ENCODE peak calls at places on chromosomes 3 and 15, in four cellular contexts. One of them, this sample, is unnamed.
A peak's percentile ranks its signal among the peaks of the same experiment; 100 is the strongest.

GRCh38 chr15:101128191-101128590 is 123.7 kb downstream of the CHSY1 start:
- DNase-seq in neuronal stem cell: no peak
- DNase-seq in IMR-90: peak; percentile 99
- DNase-seq in mesenchymal stem cell: peak; percentile 93
- DNase-seq in this sample: peak; percentile 70

GRCh38 chr3:63975705-63976104 is 47.6 kb downstream of the PSMD6 start:
- DNase-seq in neuronal stem cell: no peak
- DNase-seq in IMR-90: no peak
- DNase-seq in mesenchymal stem cell: peak; percentile 61
- DNase-seq in this sample: no peak

GRCh38 chr15:60752973-60753720 is 274.2 kb upstream of the ICE2 start:
- DNase-seq in neuronal stem cell: no peak
- DNase-seq in IMR-90: no peak
- DNase-seq in mesenchymal stem cell: peak; percentile 27
- DNase-seq in this sample: no peak

GRCh38 chr3:184050217-184050847 is 2.5 kb upstream of the HTR3C start:
- DNase-seq in neuronal stem cell: no peak
- DNase-seq in IMR-90: no peak
- DNase-seq in mesenchymal stem cell: no peak
- DNase-seq in this sample: no peak

GRCh38 chr15:72614810-72615532 is 39.5 kb upstream of the GOLGA6B start:
- DNase-seq in neuronal stem cell: no peak
- DNase-seq in IMR-90: no peak
- DNase-seq in mesenchymal stem cell: no peak
- DNase-seq in this sample: no peak

GRCh38 chr3:165522371-165522770 is 314.9 kb downstream of the BCHE start:
- DNase-seq in neuronal stem cell: no peak
- DNase-seq in IMR-90: no peak
- DNase-seq in mesenchymal stem cell: no peak
- DNase-seq in this sample: peak; percentile 12

GRCh38 chr15:98599911-98600685 is 48.2 kb upstream of the IGF1R start:
- DNase-seq in neuronal stem cell: no peak
- DNase-seq in IMR-90: peak; percentile 71
- DNase-seq in mesenchymal stem cell: peak; percentile 58
- DNase-seq in this sample: peak; percentile 47

GRCh38 chr15:69987492-69988482 is 109.9 kb downstream of the TLE3 start:
- DNase-seq in neuronal stem cell: no peak
- DNase-seq in IMR-90: no peak
- DNase-seq in mesenchymal stem cell: no peak
- DNase-seq in this sample: no peak

GRCh38 chr3:30353711-30354467 is 252.5 kb upstream of the TGFBR2 start:
- DNase-seq in neuronal stem cell: no peak
- DNase-seq in IMR-90: no peak
- DNase-seq in mesenchymal stem cell: no peak
- DNase-seq in this sample: no peak

GRCh38 chr3:50656417-50657195 is 18.1 kb upstream of the DOCK3 start:
- DNase-seq in neuronal stem cell: no peak
- DNase-seq in IMR-90: no peak
- DNase-seq in mesenchymal stem cell: no peak
- DNase-seq in this sample: peak; percentile 61

GRCh38 chr3:34056181-34056910 is 257.9 kb downstream of the PDCD6IP start:
- DNase-seq in neuronal stem cell: no peak
- DNase-seq in IMR-90: no peak
- DNase-seq in mesenchymal stem cell: no peak
- DNase-seq in this sample: no peak

GRCh38 chr3:32816439-32817194 is 1.2 kb upstream of the TRIM71 start:
- DNase-seq in neuronal stem cell: peak; percentile 93
- DNase-seq in IMR-90: no peak
- DNase-seq in mesenchymal stem cell: peak; percentile 21
- DNase-seq in this sample: peak; percentile 97

GRCh38 chr3:32818431-32819085 is 761 bp downstream of the TRIM71 start:
- DNase-seq in neuronal stem cell: no peak
- DNase-seq in IMR-90: no peak
- DNase-seq in mesenchymal stem cell: no peak
- DNase-seq in this sample: no peak

GRCh38 chr3:32819086-32819450 is 1.3 kb downstream of the TRIM71 start:
- DNase-seq in neuronal stem cell: no peak
- DNase-seq in IMR-90: no peak
- DNase-seq in mesenchymal stem cell: no peak
- DNase-seq in this sample: no peak

GRCh38 chr3:32817195-32817560 is 619 bp upstream of the TRIM71 start:
- DNase-seq in neuronal stem cell: no peak
- DNase-seq in IMR-90: no peak
- DNase-seq in mesenchymal stem cell: no peak
- DNase-seq in this sample: no peak

GRCh38 chr3:32817561-32818430 is at the start of gene TRIM71:
- DNase-seq in neuronal stem cell: no peak
- DNase-seq in IMR-90: no peak
- DNase-seq in mesenchymal stem cell: peak; percentile 24
- DNase-seq in this sample: peak; percentile 67
- H2AK5ac ChIP-seq in neuronal stem cell: peak within 1 kb of the TSS; percentile 99
- H2AK5ac ChIP-seq in IMR-90: no peak within 1 kb of the TSS
- H2AK5ac ChIP-seq in mesenchymal stem cell: no peak within 1 kb of the TSS
- H2AK5ac ChIP-seq in this sample: no peak within 1 kb of the TSS

DNA sequence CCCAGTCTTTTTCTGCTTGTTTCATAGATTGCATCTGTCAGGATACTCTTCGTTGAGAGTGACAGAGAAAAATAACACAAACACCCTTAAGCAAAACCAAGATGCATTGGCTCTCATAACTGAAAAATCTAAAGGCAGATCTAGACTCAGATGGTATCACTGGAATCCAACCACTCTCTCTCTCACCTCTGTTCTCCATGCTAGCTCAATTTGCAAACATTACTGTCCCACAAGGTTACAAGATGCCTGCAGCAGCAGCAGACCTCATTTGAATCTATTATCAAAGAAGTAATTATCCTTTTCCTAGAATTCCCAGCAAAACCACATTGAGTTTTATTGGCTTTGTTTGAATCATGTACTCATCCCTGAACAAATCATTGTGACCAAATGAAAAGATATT is 19.1 kb upstream of the PCOLCE2 start:
- DNase-seq in neuronal stem cell: no peak
- DNase-seq in IMR-90: no peak
- DNase-seq in mesenchymal stem cell: no peak
- DNase-seq in this sample: no peak
- H3K4ac ChIP-seq in neuronal stem cell: no peak overlapping the region
- H3K4ac ChIP-seq in IMR-90: no peak overlapping the region
- H3K4ac ChIP-seq in mesenchymal stem cell: no peak overlapping the region
- H3K4ac ChIP-seq in this sample: no peak overlapping the region

DNA sequence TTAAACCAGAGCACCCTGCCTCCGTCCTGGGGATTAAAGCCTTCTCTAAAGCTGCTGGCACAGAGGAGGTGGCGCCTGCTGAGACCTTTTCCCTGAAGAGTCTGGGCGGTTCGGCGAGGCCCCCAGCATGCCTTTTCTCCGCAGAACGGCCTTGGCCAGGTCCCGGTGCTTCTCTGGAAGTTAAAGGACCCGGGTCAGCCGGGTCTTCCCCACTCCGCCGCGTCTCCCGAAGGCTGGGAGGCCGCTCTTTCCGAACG is 530 bp downstream of the FAM219B start:
- DNase-seq in neuronal stem cell: no peak
- DNase-seq in IMR-90: no peak
- DNase-seq in mesenchymal stem cell: peak; percentile 55
- DNase-seq in this sample: no peak
- H2AK5ac ChIP-seq in neuronal stem cell: peak overlapping the region; percentile 89
- H2AK5ac ChIP-seq in IMR-90: peak overlapping the region; percentile 80
- H2AK5ac ChIP-seq in mesenchymal stem cell: no peak overlapping the region
- H2AK5ac ChIP-seq in this sample: no peak overlapping the region

DNA sequence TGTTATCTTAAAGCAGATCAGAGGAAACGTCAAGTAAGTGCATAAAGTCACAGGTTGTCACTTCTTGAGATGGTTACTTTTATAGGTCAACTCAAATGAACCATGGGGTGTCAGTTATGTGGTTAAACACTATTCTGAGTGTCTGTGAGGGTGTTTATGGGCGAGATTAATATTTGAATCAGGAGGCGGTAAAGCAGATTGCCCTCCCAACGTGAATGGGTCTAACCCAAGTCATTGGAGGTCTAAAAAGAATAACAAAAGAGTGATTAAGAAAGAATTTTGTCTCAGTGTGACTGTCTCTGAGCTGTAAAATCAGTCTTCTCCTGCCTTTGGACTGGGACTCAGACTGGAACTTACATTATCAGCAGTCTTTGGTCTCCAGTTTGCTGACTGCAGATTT is 977.5 kb downstream of the NAALADL2 start:
- DNase-seq in neuronal stem cell: no peak
- DNase-seq in IMR-90: no peak
- DNase-seq in mesenchymal stem cell: no peak
- DNase-seq in this sample: peak; percentile 61
- H3K4ac ChIP-seq in neuronal stem cell: no peak overlapping the region
- H3K4ac ChIP-seq in IMR-90: no peak overlapping the region
- H3K4ac ChIP-seq in mesenchymal stem cell: no peak overlapping the region
- H3K4ac ChIP-seq in this sample: peak overlapping the region; percentile 36

GRCh38 chr3:185658943-185659342 is 72.8 kb downstream of the SENP2 start:
- DNase-seq in neuronal stem cell: no peak
- DNase-seq in IMR-90: no peak
- DNase-seq in mesenchymal stem cell: no peak
- DNase-seq in this sample: no peak
- H2AK5ac ChIP-seq in neuronal stem cell: no peak overlapping the region
- H2AK5ac ChIP-seq in IMR-90: no peak overlapping the region
- H2AK5ac ChIP-seq in mesenchymal stem cell: no peak overlapping the region
- H2AK5ac ChIP-seq in this sample: no peak overlapping the region

DNA sequence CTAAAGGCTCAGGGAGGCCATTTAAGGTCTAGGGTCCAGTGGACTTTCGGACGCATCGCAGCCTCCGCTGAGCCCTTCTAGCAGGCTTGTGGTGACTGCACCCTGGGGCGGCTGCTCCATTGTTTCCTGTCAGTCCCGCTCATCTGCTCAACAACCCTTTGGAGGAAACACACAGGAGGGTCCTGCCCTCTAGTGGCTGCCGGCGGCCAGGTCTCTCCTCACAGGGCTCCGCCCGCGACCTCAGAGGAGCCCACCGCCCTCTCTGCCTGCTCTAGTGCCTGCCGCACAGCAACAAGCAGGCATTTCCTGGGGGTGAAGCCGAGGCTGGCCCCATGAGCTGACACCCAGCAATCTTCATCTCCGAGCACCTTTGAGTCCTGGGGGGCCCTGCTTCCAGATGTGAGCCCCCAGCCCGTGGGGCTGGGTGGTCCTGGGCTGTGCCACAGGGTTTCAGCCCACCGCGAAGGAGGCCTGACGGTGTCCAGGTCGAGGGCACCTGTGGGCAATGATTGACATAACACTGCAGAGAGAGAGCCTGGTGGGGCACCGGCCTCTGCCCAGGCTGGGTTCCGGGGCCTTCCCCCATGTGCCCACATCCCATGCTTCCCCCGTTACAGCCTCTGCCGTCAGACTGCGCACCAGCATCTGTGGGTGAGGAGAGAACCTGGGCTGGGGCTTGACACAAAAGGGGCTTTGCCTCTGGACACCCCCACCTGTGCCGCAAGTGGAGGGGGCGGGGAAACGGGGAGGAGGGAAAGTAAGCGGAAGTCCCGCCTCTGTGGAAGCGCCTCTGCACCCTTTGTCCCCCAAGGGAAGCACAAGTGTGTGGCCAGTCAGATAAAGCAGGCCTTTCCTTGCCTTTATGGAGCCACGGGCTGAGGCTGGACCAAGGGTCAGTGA is 27.0 kb upstream of the SFMBT1 start:
- DNase-seq in neuronal stem cell: peak; percentile 73
- DNase-seq in IMR-90: peak; percentile 63
- DNase-seq in mesenchymal stem cell: peak; percentile 72
- DNase-seq in this sample: peak; percentile 91
- H3K4ac ChIP-seq in neuronal stem cell: no peak overlapping the region
- H3K4ac ChIP-seq in IMR-90: peak overlapping the region; percentile 72
- H3K4ac ChIP-seq in mesenchymal stem cell: no peak overlapping the region
- H3K4ac ChIP-seq in this sample: no peak overlapping the region

DNA sequence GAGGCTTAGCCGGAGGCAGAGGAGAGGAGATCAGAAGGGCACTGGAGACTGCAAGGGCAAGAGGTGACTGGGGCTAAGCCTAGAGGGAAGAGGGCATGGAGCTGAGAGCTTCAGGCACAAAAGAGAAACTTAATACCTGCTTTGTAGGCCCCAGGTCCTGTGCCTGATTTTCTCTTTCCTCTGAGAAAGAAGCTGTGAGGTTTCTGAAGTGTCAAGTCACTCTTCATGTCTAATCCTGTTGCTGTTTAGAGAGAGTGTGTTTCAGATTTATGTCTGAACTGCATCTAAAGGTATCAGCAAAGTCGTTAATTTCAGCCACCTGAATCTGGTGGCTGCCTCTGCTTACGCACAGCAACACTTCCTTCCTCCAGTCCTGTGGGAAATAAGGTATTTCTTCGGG is 106.9 kb upstream of the RNU6-1 start:
- DNase-seq in neuronal stem cell: no peak
- DNase-seq in IMR-90: no peak
- DNase-seq in mesenchymal stem cell: no peak
- DNase-seq in this sample: no peak
- H2AK5ac ChIP-seq in neuronal stem cell: no peak overlapping the region
- H2AK5ac ChIP-seq in IMR-90: no peak overlapping the region
- H2AK5ac ChIP-seq in mesenchymal stem cell: no peak overlapping the region
- H2AK5ac ChIP-seq in this sample: no peak overlapping the region

This sample was measured in mesendoderm.